ENCODE peak calls at places on chromosomes 5 and 9, in seven cellular contexts. H, K, D, B, M, E and O are unnamed samples. For H3K9me3, the result is how much of the 10 kb centered on the place peaks cover.

GRCh38 chr9:92944921-92945320 is 2.4 kb upstream of the FGD3 start:
- DNase-seq in M (no peak), D (no peak), H (no peak), E (no peak), K (no peak), B (no peak), O (no peak)

GRCh38 chr9:122923947-122924346 is 7.4 kb downstream of the ZBTB26 start:
- DNase-seq in E (no peak), K (no peak), M (no peak), B (no peak), D (no peak), H (no peak), O (no peak)

GRCh38 chr9:137303031-137303892 is 1.2 kb upstream of the NRARP start:
- DNase-seq in B (peak), D (no peak), M (peak), K (no peak), H (no peak), E (peak), O (no peak)

GRCh38 chr9:7704543-7704942 is 95.0 kb downstream of the DMAC1 start:
- DNase-seq in M (no peak), B (no peak), D (no peak), E (no peak), H (no peak), K (no peak), O (no peak)

GRCh38 chr9:136335296-136336155 is 8.2 kb downstream of the GPSM1 start:
- DNase-seq in M (no peak), B (no peak), D (no peak), E (no peak), H (no peak), K (no peak), O (no peak)

GRCh38 chr5:1795506-1795905 is 4.1 kb downstream of the MRPL36 start:
- DNase-seq in M (no peak), D (no peak), K (no peak), H (no peak), E (no peak), B (no peak), O (no peak)

GRCh38 chr5:142840591-142840990 is 70.4 kb downstream of the ARHGAP26 start:
- DNase-seq in H (no peak), D (no peak), B (no peak), K (no peak), M (no peak), E (no peak), O (no peak)

GRCh38 chr5:168481330-168481788 is 4.9 kb upstream of the RARS1 start:
- DNase-seq in E (no peak), D (no peak), H (no peak), K (no peak), B (no peak), M (no peak), O (no peak)

GRCh38 chr5:138065102-138065501 is 18.7 kb upstream of the WNT8A start:
- DNase-seq in K (no peak), M (no peak), E (peak), B (no peak), D (no peak), H (no peak), O (peak)

GRCh38 chr5:72658767-72659540 is 151.7 kb upstream of the ZNF366 start:
- DNase-seq in D (peak), B (no peak), E (no peak), K (no peak), H (no peak), M (no peak), O (no peak)

GRCh38 chr5:32138839-32139493 is 35.2 kb downstream of the GOLPH3 start:
- DNase-seq in B (no peak), M (no peak), E (no peak), D (peak), H (no peak), K (no peak), O (no peak)

GRCh38 chr5:138460032-138460693 is 5.1 kb upstream of the EGR1 start:
- DNase-seq in H (no peak), K (no peak), B (no peak), D (no peak), M (no peak), E (no peak), O (no peak)

GRCh38 chr9:136197372-136197875 is 7.5 kb downstream of the LHX3 start:
- DNase-seq in D (no peak), B (no peak), M (no peak), E (no peak), H (no peak), K (no peak), O (no peak)

GRCh38 chr5:126446498-126447224 is 23.5 kb downstream of the GRAMD2B start:
- DNase-seq in K (peak), H (no peak), M (no peak), D (peak), E (no peak), B (no peak), O (peak)

GRCh38 chr5:143148461-143149170 is 254.9 kb downstream of the NR3C1 start:
- DNase-seq in M (no peak), H (no peak), B (no peak), D (peak), K (no peak), E (no peak), O (no peak)

GRCh38 chr9:136848393-136849037 is 694 bp upstream of the PHPT1 start:
- DNase-seq in B (no peak), K (no peak), E (no peak), D (peak), M (no peak), H (no peak), O (peak)

GRCh38 chr9:114116061-114116747 is 17.1 kb upstream of the KIF12 start:
- DNase-seq in B (no peak), D (no peak), H (no peak), K (no peak), E (no peak), M (no peak), O (no peak)

GRCh38 chr9:109793196-109793595 is 13.2 kb downstream of the PALM2AKAP2 start:
- DNase-seq in H (peak), B (no peak), D (peak), M (no peak), E (no peak), K (peak), O (peak)

GRCh38 chr9:133460405-133461175 is 812 bp downstream of the CACFD1 start:
- DNase-seq in M (peak), H (peak), E (peak), D (peak), K (no peak), B (peak), O (peak)

GRCh38 chr9:120161801-120162200 is 418.2 kb downstream of the CDK5RAP2 start:
- DNase-seq in H (no peak), B (no peak), E (no peak), M (no peak), D (no peak), K (no peak), O (no peak)

GRCh38 chr5:159825551-159826051 is 90.7 kb upstream of the ADRA1B start:
- DNase-seq in M (no peak), E (no peak), K (no peak), D (peak), B (peak), H (no peak), O (peak)

GRCh38 chr5:10366310-10367297 is 13.1 kb downstream of the MARCHF6 start:
- DNase-seq in H (no peak), M (no peak), B (peak), E (no peak), D (peak), K (peak), O (peak)

GRCh38 chr9:136808781-136809158 is 1.0 kb downstream of the RABL6 start:
- DNase-seq in K (peak), M (peak), E (no peak), B (no peak), H (no peak), D (peak), O (no peak)

GRCh38 chr5:95667678-95668077 is 15.1 kb downstream of the SPATA9 start:
- DNase-seq in K (no peak), B (no peak), E (no peak), D (no peak), M (no peak), H (no peak), O (no peak)

GRCh38 chr9:137276757-137277328 is 683 bp upstream of the TOR4A start:
- DNase-seq in B (peak), D (peak), K (no peak), E (peak), M (peak), H (peak), O (peak)

GRCh38 chr5:143629871-143630658 is 181.9 kb upstream of the HMHB1 start:
- DNase-seq in M (no peak), E (no peak), D (peak), K (peak), H (no peak), B (no peak), O (peak)

GRCh38 chr9:94929373-94929764 is 202.9 kb downstream of the AOPEP start:
- DNase-seq in K (peak), M (no peak), D (no peak), H (peak), B (no peak), E (no peak), O (peak)

GRCh38 chr5:149995385-149996085 is 4.9 kb downstream of the TIGD6 start:
- DNase-seq in M (no peak), H (no peak), K (no peak), D (peak), B (no peak), E (no peak), O (no peak)

GRCh38 chr5:14932902-14933475 is 61.4 kb upstream of the ANKH start:
- DNase-seq in D (peak), M (no peak), B (no peak), K (no peak), E (no peak), H (no peak), O (peak)

GRCh38 chr9:104463864-104464263 is 40.2 kb upstream of the OR13F1 start:
- DNase-seq in B (no peak), M (no peak), K (no peak), H (no peak), D (no peak), E (no peak), O (no peak)
- H3K9me3 ChIP-seq in B (under half), M (under half), K (under half), H (under half), D (under half), E (under half), O (under half)

GRCh38 chr5:2849429-2849828 is 98.0 kb upstream of the IRX2 start:
- DNase-seq in E (no peak), M (no peak), D (no peak), B (no peak), H (no peak), K (no peak), O (no peak)
- H3K9me3 ChIP-seq in E (under half), M (under half), D (under half), B (under half), H (under half), K (under half), O (under half)

GRCh38 chr5:92951746-92952145 is 629.3 kb downstream of the NR2F1-AS1 start:
- DNase-seq in K (no peak), H (no peak), E (no peak), B (no peak), M (no peak), D (no peak), O (no peak)
- H3K9me3 ChIP-seq in K (under half), H (under half), E (under half), B (under half), M (under half), D (under half), O (under half)

GRCh38 chr5:178986326-178986960 is 8.7 kb downstream of the GRM6 start:
- DNase-seq in K (no peak), M (no peak), B (no peak), D (no peak), E (no peak), H (no peak), O (no peak)

GRCh38 chr5:178984145-178985072 is 10.7 kb downstream of the GRM6 start:
- DNase-seq in M (no peak), B (no peak), E (no peak), H (no peak), K (no peak), D (no peak), O (no peak)

GRCh38 chr5:178982941-178983340 is 12.2 kb downstream of the GRM6 start:
- DNase-seq in K (no peak), M (no peak), B (no peak), D (no peak), E (no peak), H (no peak), O (no peak)

GRCh38 chr5:178983728-178984127 is 11.4 kb downstream of the GRM6 start:
- DNase-seq in E (no peak), H (no peak), K (no peak), B (no peak), M (no peak), D (no peak), O (no peak)

DNA sequence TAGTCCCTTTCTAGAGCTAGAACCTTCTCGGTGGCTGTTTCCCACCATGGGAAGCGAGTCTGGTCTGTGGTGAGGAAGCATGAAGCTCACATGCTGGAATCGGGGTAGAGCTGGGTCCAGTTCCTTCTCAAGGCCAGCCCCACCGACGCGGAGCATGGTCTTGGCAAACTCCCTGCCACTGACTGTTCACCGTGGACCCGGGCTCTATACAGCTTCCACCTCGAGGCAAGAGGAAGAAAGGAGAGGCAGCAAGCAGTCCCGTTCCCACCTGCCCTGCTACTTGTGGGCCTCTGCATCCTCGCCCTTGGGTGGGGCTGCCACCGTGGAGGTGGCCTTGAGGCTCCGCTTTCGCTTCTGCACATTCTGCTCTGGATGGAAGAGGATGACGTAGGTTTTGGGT is 13.7 kb downstream of the GRM6 start:
- DNase-seq in M (no peak), E (no peak), D (no peak), H (no peak), B (no peak), K (no peak), O (no peak)
- H3K9me3 ChIP-seq in M (half or more), E (half or more), D (under half), H (half or more), B (under half), K (half or more), O (under half)

GRCh38 chr5:141413540-141414069 is 818 bp downstream of the PCDHGA10 start:
- DNase-seq in B (no peak), M (no peak), K (no peak), D (no peak), E (peak), H (no peak), O (no peak)

GRCh38 chr5:141409598-141410306 is 1.9 kb downstream of the PCDHGB6 start:
- DNase-seq in D (no peak), H (no peak), E (no peak), M (no peak), K (no peak), B (no peak), O (no peak)

GRCh38 chr5:141411575-141411974 is 1.2 kb upstream of the PCDHGA10 start:
- DNase-seq in E (no peak), D (no peak), M (no peak), H (no peak), K (peak), B (no peak), O (no peak)

GRCh38 chr5:141412853-141413539 is at the start of gene PCDHGA10:
- DNase-seq in D (peak), B (peak), H (no peak), E (peak), K (peak), M (no peak), O (no peak)
- H3K9me3 ChIP-seq in D (under half), B (under half), H (half or more), E (under half), K (under half), M (under half), O (under half)

GRCh38 chr5:171067540-171068130 is 205.8 kb downstream of the RANBP17 start:
- DNase-seq in E (no peak), H (no peak), B (no peak), M (no peak), D (peak), K (no peak), O (no peak)
- H3K9me3 ChIP-seq in E (under half), H (under half), B (under half), M (under half), D (under half), K (under half), O (under half)

DNA sequence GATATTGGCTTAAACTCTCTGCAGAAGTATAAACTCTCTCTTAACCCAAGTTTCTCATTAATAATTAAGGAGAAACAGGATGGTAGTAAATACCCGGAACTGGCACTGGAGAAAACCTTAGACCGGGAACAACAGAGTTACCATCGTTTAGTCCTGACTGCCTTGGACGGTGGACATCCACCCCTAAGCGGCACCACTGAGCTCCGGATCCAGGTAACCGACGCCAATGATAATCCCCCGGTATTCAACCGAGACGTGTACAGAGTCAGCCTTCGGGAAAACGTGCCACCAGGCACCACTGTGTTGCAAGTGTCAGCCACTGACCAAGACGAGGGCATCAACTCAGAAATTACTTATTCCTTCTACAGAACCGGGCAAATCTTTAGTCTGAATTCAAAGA is 861 bp downstream of the PCDHGB5 start:
- DNase-seq in M (no peak), H (no peak), D (no peak), B (no peak), K (no peak), E (no peak), O (no peak)
- H3K9me3 ChIP-seq in M (under half), H (half or more), D (under half), B (under half), K (under half), E (under half), O (under half)

GRCh38 chr5:83764101-83764500 is 43.4 kb upstream of the HAPLN1 start:
- DNase-seq in B (no peak), E (no peak), M (no peak), H (no peak), D (no peak), K (no peak), O (no peak)

DNA sequence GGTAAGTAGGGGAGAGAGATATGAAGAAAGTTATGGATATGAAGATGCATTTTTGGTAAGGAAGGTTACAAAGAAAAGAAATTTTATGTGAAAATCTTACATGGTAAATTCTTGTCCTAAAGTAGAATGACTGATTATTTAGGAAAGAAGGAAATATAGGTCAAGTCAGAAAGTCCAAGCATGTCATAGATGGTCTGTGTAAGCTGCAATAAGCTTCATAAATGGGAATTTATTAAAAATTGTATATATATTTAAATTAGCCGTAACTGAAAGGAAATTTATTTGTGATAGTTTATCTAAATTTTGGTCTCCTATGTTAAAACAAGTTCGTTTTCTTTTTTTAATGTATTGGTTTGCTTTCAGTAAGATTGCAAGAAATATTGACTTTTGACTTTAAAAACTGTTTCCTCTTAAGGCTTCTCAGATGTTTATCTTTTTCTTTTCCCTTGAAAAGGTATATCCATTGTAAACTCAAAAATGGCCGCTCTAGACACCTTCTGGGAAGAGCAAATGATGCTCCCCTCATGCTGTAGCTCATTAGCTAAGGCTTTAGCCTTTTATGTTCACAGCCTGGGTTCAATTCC is 46.8 kb upstream of the HAPLN1 start:
- DNase-seq in E (no peak), K (no peak), H (no peak), D (no peak), M (no peak), B (no peak), O (peak)
- H3K9me3 ChIP-seq in E (under half), K (under half), H (under half), D (under half), M (under half), B (under half), O (under half)

GRCh38 chr5:94347130-94347529 is 271.3 kb downstream of the KIAA0825 start:
- DNase-seq in B (no peak), H (no peak), M (no peak), E (no peak), K (no peak), D (no peak), O (no peak)
- H3K9me3 ChIP-seq in B (under half), H (under half), M (under half), E (under half), K (under half), D (under half), O (under half)